ENCODE peak calls at places on chromosomes 4 and X, in ten cellular contexts. O, P, W, F, T, H, G, C, Z and M are unnamed samples.
A peak's percentile ranks its signal among the peaks of the same experiment; 100 is the strongest.

GRCh38 chr4:107913283-107913899 is 18.0 kb upstream of the CYP2U1 start:
- DNase-seq in O (no peak), P (peak; percentile 47), W (peak; percentile 33), F (peak; percentile 64), T (peak; percentile 23), H (no peak), G (peak; percentile 44), C (peak; percentile 11), Z (no peak), M (no peak)

GRCh38 chr4:68297137-68297536 is 51.6 kb upstream of the TMPRSS11B start:
- DNase-seq in O (no peak), P (no peak), W (no peak), F (no peak), T (no peak), H (no peak), G (no peak), C (no peak), Z (no peak), M (no peak)

GRCh38 chrX:79140731-79141130 is 3.8 kb upstream of the GPR174 start:
- DNase-seq in O (no peak), P (no peak), W (no peak), F (no peak), T (no peak), H (no peak), G (no peak), C (no peak), Z (no peak), M (no peak)

GRCh38 chr4:123802082-123802658 is 405.6 kb downstream of the SPRY1 start:
- DNase-seq in O (no peak), P (no peak), W (no peak), F (no peak), T (no peak), H (no peak), G (no peak), C (no peak), Z (no peak), M (no peak)

GRCh38 chrX:152656890-152657289 is 19.2 kb downstream of the GABRQ start:
- DNase-seq in O (no peak), P (no peak), W (no peak), F (no peak), T (no peak), H (no peak), G (no peak), C (no peak), Z (no peak), M (no peak)

GRCh38 chrX:155434906-155435743 is 23.3 kb downstream of the F8A3 start:
- DNase-seq in O (no peak), P (no peak), W (no peak), F (peak; percentile 7), T (no peak), H (no peak), G (no peak), C (no peak), Z (no peak), M (no peak)

GRCh38 chrX:116292183-116292582 is 121.6 kb downstream of the AGTR2 start:
- DNase-seq in O (no peak), P (no peak), W (no peak), F (no peak), T (no peak), H (no peak), G (no peak), C (no peak), Z (no peak), M (no peak)

GRCh38 chr4:61511716-61512488 is 311.8 kb downstream of the ADGRL3 start:
- DNase-seq in O (no peak), P (no peak), W (no peak), F (no peak), T (no peak), H (no peak), G (no peak), C (no peak), Z (no peak), M (no peak)

DNA sequence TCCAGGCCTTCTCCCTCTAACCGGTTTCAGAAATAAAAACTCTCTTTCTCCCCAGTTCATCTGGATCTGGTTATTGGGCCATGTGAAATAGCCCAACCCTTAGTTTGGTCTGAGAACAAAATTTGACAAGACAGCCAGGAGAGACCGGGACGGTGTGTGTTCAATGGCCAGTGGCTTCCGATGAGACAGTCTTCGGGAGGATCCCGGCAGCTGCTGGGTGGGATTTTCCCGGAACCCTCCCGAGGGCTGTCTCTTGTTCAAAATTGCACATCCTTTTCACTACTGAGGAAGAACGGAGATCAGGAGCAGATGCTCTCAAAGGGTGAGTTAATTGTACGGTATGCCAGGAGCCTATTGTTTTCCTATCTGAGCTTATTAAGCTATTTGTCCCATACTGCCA is 166.4 kb downstream of the PRR32 start:
- DNase-seq in O (no peak), P (no peak), W (no peak), F (no peak), T (no peak), H (no peak), G (no peak), C (no peak), Z (no peak), M (no peak)
- TF ChIP-seq POLR2A in O (no peak), P (no peak), W (no peak), F (no peak), T (no peak), H (no peak), G (no peak), C (no peak), Z (no peak), M (no peak)

GRCh38 chrX:23666282-23666681 is 1.0 kb upstream of the PRDX4 start:
- DNase-seq in O (no peak), P (no peak), W (no peak), F (peak; percentile 9), T (no peak), H (no peak), G (no peak), C (no peak), Z (no peak), M (no peak)

GRCh38 chrX:23662187-23662586 is 5.1 kb upstream of the PRDX4 start:
- DNase-seq in O (no peak), P (no peak), W (no peak), F (no peak), T (no peak), H (no peak), G (no peak), C (no peak), Z (no peak), M (no peak)

GRCh38 chrX:23662853-23663252 is 4.4 kb upstream of the PRDX4 start:
- DNase-seq in O (no peak), P (no peak), W (no peak), F (no peak), T (no peak), H (no peak), G (no peak), C (no peak), Z (no peak), M (peak; percentile 17)

GRCh38 chrX:23668335-23668734 is 1.0 kb downstream of the PRDX4 start:
- DNase-seq in O (no peak), P (no peak), W (no peak), F (peak; percentile 4), T (no peak), H (no peak), G (no peak), C (no peak), Z (no peak), M (no peak)

GRCh38 chrX:23667239-23668177 is at the start of gene PRDX4:
- DNase-seq in O (peak; percentile 96), P (peak; percentile 92), W (peak; percentile 89), F (peak; percentile 93), T (peak; percentile 76), H (peak; percentile 89), G (peak; percentile 91), C (peak; percentile 90), Z (peak; percentile 88), M (peak; percentile 52)
- TF ChIP-seq POLR2A in O (no peak), P (no peak), W (peak; percentile 76), F (peak; percentile 70), T (peak; percentile 35), H (peak; percentile 37), G (no peak), C (peak; percentile 58), Z (peak; percentile 43), M (peak; percentile 3)

GRCh38 chrX:17738002-17738713 is 865 bp downstream of the SCML1 start:
- DNase-seq in O (peak; percentile 86), P (peak; percentile 41), W (peak; percentile 33), F (peak; percentile 1), T (peak; percentile 35), H (peak; percentile 62), G (peak; percentile 24), C (peak; percentile 50), Z (peak; percentile 44), M (no peak)

GRCh38 chrX:17736478-17736855 is 826 bp upstream of the SCML1 start:
- DNase-seq in O (no peak), P (no peak), W (no peak), F (no peak), T (no peak), H (no peak), G (no peak), C (no peak), Z (no peak), M (no peak)

GRCh38 chrX:17735396-17735795 is 1.9 kb upstream of the SCML1 start:
- DNase-seq in O (no peak), P (no peak), W (no peak), F (no peak), T (no peak), H (no peak), G (no peak), C (peak; percentile 14), Z (no peak), M (no peak)

GRCh38 chrX:17737707-17738001 is 361 bp downstream of the SCML1 start:
- DNase-seq in O (peak; percentile 84), P (no peak), W (peak; percentile 16), F (no peak), T (no peak), H (no peak), G (no peak), C (no peak), Z (no peak), M (no peak)

DNA sequence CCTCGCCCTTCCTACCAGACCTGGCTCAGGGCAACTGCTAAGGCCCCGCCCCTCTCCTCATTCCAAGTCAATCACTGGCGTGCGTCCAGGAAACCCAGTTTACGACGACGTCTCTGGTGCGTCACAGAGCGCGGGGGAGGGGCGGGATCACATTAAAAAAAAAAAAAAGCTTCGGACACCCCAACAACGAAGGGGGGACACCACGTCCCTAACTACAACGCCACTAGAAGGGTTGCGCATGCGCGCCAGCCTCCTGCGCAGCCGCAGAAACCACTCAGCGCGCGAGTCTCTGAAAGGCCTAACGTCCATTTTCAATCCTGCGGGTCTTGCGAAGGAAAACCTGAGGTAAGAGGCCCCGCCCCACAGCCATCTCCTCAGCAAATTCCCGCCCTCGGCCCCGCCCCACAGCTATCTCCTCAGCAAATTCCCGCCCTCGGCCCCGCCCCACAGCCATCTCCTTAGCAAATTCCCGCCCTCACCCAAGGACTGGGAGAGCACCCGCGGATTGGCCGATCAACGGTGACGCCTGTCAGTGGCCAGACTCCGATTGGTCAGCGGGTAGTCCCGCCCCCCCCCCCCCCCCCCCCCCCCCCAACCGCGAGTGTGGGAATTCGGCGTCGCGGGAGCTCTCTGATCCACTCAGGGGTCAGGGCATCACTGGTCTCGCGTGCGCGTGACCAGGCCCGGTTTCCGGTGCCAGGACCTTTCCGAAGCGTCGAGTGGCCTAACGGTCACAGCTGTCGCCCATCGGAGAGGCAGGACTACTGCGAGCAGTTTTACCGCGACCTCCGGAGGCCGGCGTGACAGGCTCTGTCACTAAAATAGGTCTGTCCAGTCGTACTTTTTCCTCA is at the start of gene SCML1:
- DNase-seq in O (peak; percentile 99), P (peak; percentile 95), W (peak; percentile 98), F (no peak), T (peak; percentile 98), H (peak; percentile 94), G (peak; percentile 96), C (peak; percentile 97), Z (peak; percentile 98), M (no peak)
- TF ChIP-seq POLR2A in O (no peak), P (peak; percentile 71), W (peak; percentile 29), F (no peak), T (peak; percentile 42), H (peak; percentile 61), G (no peak), C (peak; percentile 69), Z (peak; percentile 80), M (no peak)

DNA sequence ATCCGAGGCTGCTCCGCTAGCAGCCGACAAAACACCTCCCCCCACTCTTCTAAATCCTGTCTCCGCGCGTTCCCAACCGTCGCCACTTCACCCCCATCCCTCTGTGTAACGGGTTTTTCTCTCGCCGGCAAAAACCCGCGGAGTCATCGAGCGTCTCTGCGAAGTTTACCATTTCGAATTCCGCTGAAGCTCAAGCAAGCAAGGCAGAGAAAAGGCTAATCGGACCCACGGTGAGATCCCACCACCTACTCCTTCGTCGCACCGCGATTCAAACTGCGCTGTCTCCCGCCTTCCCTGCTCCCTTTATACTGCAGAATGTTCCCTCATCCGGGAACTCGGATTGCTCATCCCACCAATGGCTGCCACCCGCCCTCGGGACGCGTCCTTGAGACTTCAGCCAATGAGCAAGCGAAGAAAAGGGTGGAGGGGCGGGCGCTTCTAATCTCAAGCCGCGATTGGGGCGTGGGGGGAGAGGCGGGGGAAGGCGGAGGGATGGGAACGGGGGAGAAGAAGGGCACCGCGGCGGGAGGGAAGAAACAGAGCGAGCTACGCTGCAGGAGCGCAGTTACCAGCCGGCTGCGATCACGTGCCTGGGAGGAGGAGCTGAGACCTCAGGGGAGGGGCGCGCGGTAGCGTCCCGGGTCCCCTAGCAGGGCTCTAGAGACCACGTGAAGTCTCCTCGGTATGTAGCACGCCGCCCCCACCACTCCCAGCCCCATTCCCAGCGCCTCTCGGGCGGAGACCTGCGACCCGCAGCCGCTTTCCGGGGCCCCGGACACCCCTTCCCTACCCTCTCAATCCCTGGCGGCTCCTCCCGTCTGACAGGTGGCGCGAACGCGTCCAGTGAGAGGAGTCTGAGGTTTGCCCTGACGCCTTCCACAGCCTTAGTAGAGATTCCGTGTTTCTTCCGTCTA is at the start of gene H2AZ1:
- DNase-seq in O (peak; percentile 100), P (peak; percentile 99), W (peak; percentile 99), F (peak; percentile 98), T (peak; percentile 99), H (peak; percentile 99), G (peak; percentile 99), C (peak; percentile 99), Z (peak; percentile 99), M (peak; percentile 88)
- TF ChIP-seq POLR2A in O (no peak), P (peak; percentile 97), W (peak; percentile 94), F (peak; percentile 97), T (peak; percentile 90), H (peak; percentile 95), G (peak; percentile 69), C (peak; percentile 99), Z (peak; percentile 98), M (peak; percentile 100)